ENCODE peak calls at places on chromosomes 3 and 15, in four cellular contexts. J is Panc1, M is SJSA1, E is thoracic aorta. Q is an unnamed sample.

GRCh38 chr3:16013563-16013962 is 160.9 kb upstream of the GALNT15 start:
- DNase-seq in M (no peak), J (no peak), E (no peak), Q (no peak)

GRCh38 chr3:51974277-51974962 is 444 bp upstream of the ABHD14A start:
- DNase-seq in M (no peak), E (no peak), J (no peak), Q (no peak)

GRCh38 chr3:61562810-61563613 is 1.6 kb downstream of the PTPRG start:
- DNase-seq in E (no peak), J (no peak), M (peak), Q (no peak)

GRCh38 chr3:125256675-125257074 is 44.1 kb upstream of the SLC12A8 start:
- DNase-seq in M (no peak), J (no peak), E (no peak), Q (no peak)

GRCh38 chr15:98799991-98800390 is 151.7 kb downstream of the IGF1R start:
- DNase-seq in M (no peak), J (no peak), E (no peak), Q (no peak)

GRCh38 chr15:67063689-67064606 is 1.5 kb upstream of the SMAD3 start:
- DNase-seq in J (no peak), E (no peak), M (no peak), Q (no peak)

GRCh38 chr3:108117245-108117644 is 26.4 kb upstream of the CD47 start:
- DNase-seq in E (no peak), M (no peak), J (no peak), Q (no peak)

GRCh38 chr3:158659454-158660237 is 12.8 kb downstream of the LXN start:
- DNase-seq in M (peak), E (no peak), J (peak), Q (peak)

GRCh38 chr15:89171136-89172072 is 50.0 kb downstream of the RLBP1 start:
- DNase-seq in M (peak), E (no peak), J (peak), Q (no peak)

GRCh38 chr3:141285570-141285969 is 53.9 kb downstream of the PXYLP1 start:
- DNase-seq in J (no peak), M (no peak), E (no peak), Q (no peak)

GRCh38 chr3:171802601-171802956 is 7.7 kb downstream of the PLD1 start:
- DNase-seq in J (no peak), M (no peak), E (no peak), Q (no peak)
- H3K27ac ChIP-seq in J (peak), M (peak), E (peak), Q (no peak)

GRCh38 chr3:87798567-87798947 is 260.2 kb downstream of the CGGBP1 start:
- DNase-seq in M (no peak), E (no peak), J (no peak), Q (no peak)
- H3K27ac ChIP-seq in M (no peak), E (no peak), J (no peak), Q (no peak)

GRCh38 chr3:109336272-109336957 is 931 bp downstream of the DPPA4 start:
- DNase-seq in J (no peak), M (no peak), E (no peak), Q (no peak)

GRCh38 chr3:109339714-109340648 is 2.6 kb upstream of the DPPA4 start:
- DNase-seq in J (no peak), M (no peak), E (no peak), Q (no peak)

GRCh38 chr3:109337393-109337792 is at the start of gene DPPA4:
- DNase-seq in M (no peak), J (no peak), E (no peak), Q (no peak)

GRCh38 chr3:109339186-109339585 is 1.8 kb upstream of the DPPA4 start:
- DNase-seq in M (no peak), E (no peak), J (no peak), Q (no peak)

DNA sequence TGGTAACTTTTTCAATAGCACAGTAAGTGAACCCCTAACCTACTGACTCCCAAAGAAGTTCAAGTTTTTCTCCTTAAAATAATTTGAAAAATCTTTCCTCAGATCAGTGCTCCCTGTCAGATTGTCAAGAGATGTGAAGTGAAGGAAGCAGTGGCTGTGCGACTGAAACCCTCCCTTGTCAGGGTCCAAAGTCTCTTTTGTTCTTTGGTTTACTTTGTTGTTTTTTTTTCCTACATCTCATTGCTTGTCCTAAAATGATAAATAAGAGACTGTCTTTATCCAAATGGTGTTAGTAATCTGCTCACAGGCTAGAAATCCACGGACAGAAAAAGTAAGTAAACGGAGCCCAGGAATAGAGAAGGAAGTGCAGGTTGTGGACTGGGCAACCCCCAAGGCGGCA is 976 bp upstream of the DPPA4 start:
- DNase-seq in M (no peak), J (no peak), E (no peak), Q (no peak)
- H3K27ac ChIP-seq in M (no peak), J (no peak), E (no peak), Q (no peak)

GRCh38 chr3:100073049-100073422 is 41.3 kb downstream of the FILIP1L start:
- DNase-seq in M (no peak), J (no peak), E (no peak), Q (no peak)

GRCh38 chr3:100076544-100077529 is 37.5 kb downstream of the FILIP1L start:
- DNase-seq in E (no peak), M (no peak), J (no peak), Q (no peak)

GRCh38 chr3:100073555-100074307 is 40.6 kb downstream of the FILIP1L start:
- DNase-seq in E (no peak), M (peak), J (no peak), Q (no peak)

GRCh38 chr3:100075163-100075562 is 39.1 kb downstream of the FILIP1L start:
- DNase-seq in E (no peak), M (no peak), J (no peak), Q (no peak)

GRCh38 chr3:100075731-100076543 is 38.4 kb downstream of the FILIP1L start:
- DNase-seq in J (no peak), E (no peak), M (no peak), Q (no peak)
- H3K27ac ChIP-seq in J (no peak), E (no peak), M (peak), Q (peak)

DNA sequence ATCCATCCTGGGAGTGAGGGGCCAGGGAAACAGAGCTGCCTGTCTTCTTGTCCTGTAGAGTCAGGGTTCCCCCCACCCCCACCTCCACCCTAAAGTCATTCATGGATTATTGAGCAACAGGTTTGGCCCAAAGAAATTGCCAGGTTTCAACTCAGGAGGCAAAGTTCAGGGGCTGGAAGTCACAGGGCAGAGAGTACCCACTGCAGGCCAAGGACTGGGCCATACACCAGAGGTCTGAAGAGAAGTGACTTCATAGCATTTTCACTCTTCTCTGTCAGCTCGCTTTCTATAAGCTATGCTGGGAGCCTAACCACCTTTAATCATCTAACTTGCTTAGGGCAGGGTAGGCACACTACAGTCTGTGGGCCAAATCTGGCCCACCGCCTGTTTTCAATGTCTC is 50.1 kb downstream of the STARD5 start:
- DNase-seq in M (no peak), J (no peak), E (no peak), Q (no peak)
- H3K27ac ChIP-seq in M (no peak), J (no peak), E (no peak), Q (no peak)

GRCh38 chr15:78037328-78037727 is 40.2 kb downstream of the TBC1D2B start:
- DNase-seq in J (no peak), E (no peak), M (no peak), Q (no peak)

GRCh38 chr15:78035861-78036476 is 41.5 kb downstream of the TBC1D2B start:
- DNase-seq in M (no peak), E (no peak), J (no peak), Q (no peak)

GRCh38 chr15:78035319-78035718 is 42.2 kb downstream of the TBC1D2B start:
- DNase-seq in J (no peak), M (no peak), E (no peak), Q (no peak)

GRCh38 chr15:78033864-78034263 is 43.6 kb downstream of the TBC1D2B start:
- DNase-seq in M (no peak), J (no peak), E (no peak), Q (peak)

GRCh38 chr15:78034495-78035191 is 42.9 kb downstream of the TBC1D2B start:
- DNase-seq in E (no peak), M (no peak), J (no peak), Q (peak)
- H3K27ac ChIP-seq in E (peak), M (no peak), J (peak), Q (peak)

DNA sequence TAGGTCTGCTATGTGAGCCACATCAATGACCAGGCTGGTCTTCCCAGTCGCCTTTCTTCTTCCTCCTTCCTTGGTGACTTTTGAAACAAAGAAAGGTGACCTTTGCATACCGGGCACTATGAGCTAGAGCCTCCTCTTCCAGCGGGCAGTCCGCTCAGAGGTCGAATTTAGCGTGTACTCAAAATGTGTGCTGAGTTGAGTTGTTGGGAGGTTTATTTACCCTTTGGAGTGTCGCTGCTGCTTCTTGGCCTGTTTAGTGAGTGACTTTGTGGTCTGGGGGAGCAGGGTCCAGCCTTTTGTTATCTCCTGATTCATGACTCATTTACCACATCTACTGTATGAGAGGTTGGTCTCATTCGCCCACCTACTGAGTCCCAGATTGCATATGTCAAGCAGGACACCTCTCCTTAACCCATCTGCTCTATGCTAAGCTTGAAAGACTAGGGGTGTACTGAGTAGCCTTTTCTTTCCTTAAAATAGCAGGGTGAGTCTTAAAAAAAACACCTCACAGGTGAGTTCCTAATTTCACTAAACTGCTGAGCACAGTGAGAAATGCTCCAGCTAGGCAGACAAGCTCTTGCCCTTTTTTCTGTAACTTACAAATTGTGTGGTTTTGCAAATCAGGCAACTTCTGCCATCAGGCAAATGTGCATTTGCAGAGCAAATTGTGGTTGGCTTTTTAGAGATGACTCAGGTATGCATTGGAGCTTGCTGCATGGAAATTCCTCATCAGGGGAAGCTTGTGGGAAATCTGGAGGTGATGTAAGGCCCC is 3.2 kb upstream of the SIAH2 start:
- DNase-seq in M (peak), E (no peak), J (no peak), Q (no peak)
- H3K27ac ChIP-seq in M (no peak), E (no peak), J (no peak), Q (no peak)

DNA sequence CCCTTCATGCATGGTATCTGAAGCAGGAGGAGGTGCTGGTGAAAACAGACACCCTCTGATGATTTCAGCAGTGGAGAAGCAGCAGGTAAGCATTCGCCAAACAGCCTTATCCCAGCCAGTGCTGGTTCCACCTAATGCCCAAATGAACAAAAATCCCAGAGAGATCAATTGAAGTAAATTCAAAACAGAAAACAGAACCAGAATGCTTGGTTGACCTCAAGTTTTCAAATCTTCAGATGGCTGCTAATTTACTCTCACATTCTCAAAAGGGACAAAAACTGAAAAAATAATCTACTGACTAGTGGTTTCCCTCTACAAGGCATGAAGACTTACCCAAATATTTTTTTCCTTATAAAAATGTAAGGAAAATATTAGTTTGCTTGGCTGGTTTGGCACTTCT is 87.0 kb upstream of the MYO5C start:
- DNase-seq in J (no peak), M (no peak), E (no peak), Q (no peak)
- H3K27ac ChIP-seq in J (no peak), M (no peak), E (no peak), Q (no peak)